ENCODE peak calls at places on chromosomes 11 and 22, in eight cellular contexts. J, D, B, O, E, U, S and Z are unnamed samples.

GRCh38 chr11:132576706-132577105 is 955.6 kb downstream of the OPCML start:
- DNase-seq in J (no peak), D (peak; percentile 90), B (no peak), O (no peak), E (no peak), U (no peak), S (no peak), Z (no peak)

GRCh38 chr11:30725645-30726195 is 139.6 kb upstream of the MPPED2 start:
- DNase-seq in J (no peak), D (no peak), B (no peak), O (no peak), E (no peak), U (no peak), S (no peak), Z (no peak)

GRCh38 chr11:125338886-125339811 is 156.9 kb downstream of the FEZ1 start:
- DNase-seq in J (no peak), D (no peak), B (no peak), O (no peak), E (no peak), U (no peak), S (no peak), Z (peak; percentile 53)

GRCh38 chr11:74084796-74085541 is 76.1 kb upstream of the UCP3 start:
- DNase-seq in J (no peak), D (no peak), B (no peak), O (no peak), E (no peak), U (no peak), S (no peak), Z (no peak)

GRCh38 chr22:24104307-24105017 is 76.8 kb upstream of the SUSD2 start:
- DNase-seq in J (peak; percentile 50), D (no peak), B (no peak), O (no peak), E (no peak), U (no peak), S (no peak), Z (peak; percentile 40)

GRCh38 chr11:76188873-76189272 is 17.4 kb downstream of the WNT11 start:
- DNase-seq in J (no peak), D (no peak), B (no peak), O (no peak), E (no peak), U (no peak), S (no peak), Z (no peak)

GRCh38 chr11:63829823-63830489 is 9.0 kb upstream of the MARK2 start:
- DNase-seq in J (peak; percentile 44), D (no peak), B (no peak), O (no peak), E (peak; percentile 60), U (no peak), S (no peak), Z (no peak)

GRCh38 chr11:95991101-95991500 is 67.2 kb upstream of the MTMR2 start:
- DNase-seq in J (no peak), D (no peak), B (no peak), O (no peak), E (no peak), U (no peak), S (no peak), Z (no peak)

GRCh38 chr11:34327804-34328631 is 29.8 kb downstream of the ABTB2 start:
- DNase-seq in J (no peak), D (no peak), B (no peak), O (no peak), E (no peak), U (no peak), S (no peak), Z (no peak)

GRCh38 chr11:118488480-118489109 is 38.7 kb upstream of the TTC36 start:
- DNase-seq in J (no peak), D (peak; percentile 9), B (peak; percentile 53), O (peak; percentile 73), E (peak; percentile 50), U (no peak), S (peak; percentile 49), Z (no peak)

GRCh38 chr11:29676993-29677392 is 339.8 kb downstream of the KCNA4 start:
- DNase-seq in J (no peak), D (no peak), B (no peak), O (no peak), E (no peak), U (no peak), S (no peak), Z (no peak)

GRCh38 chr22:34490911-34491310 is 570.6 kb upstream of the LARGE1 start:
- DNase-seq in J (no peak), D (no peak), B (no peak), O (no peak), E (no peak), U (no peak), S (no peak), Z (no peak)

GRCh38 chr22:22556578-22556977 is 2.5 kb downstream of the PRAME start:
- DNase-seq in J (no peak), D (no peak), B (no peak), O (no peak), E (no peak), U (no peak), S (no peak), Z (no peak)

GRCh38 chr22:24053481-24054226 is 42.5 kb downstream of the CABIN1 start:
- DNase-seq in J (no peak), D (no peak), B (no peak), O (no peak), E (no peak), U (no peak), S (no peak), Z (no peak)

GRCh38 chr11:41788177-41788576 is 328.7 kb upstream of the LRRC4C start:
- DNase-seq in J (peak; percentile 68), D (no peak), B (no peak), O (no peak), E (no peak), U (no peak), S (no peak), Z (no peak)

GRCh38 chr11:75582461-75582934 is 20.4 kb downstream of the SERPINH1 start:
- DNase-seq in J (no peak), D (no peak), B (no peak), O (no peak), E (no peak), U (no peak), S (no peak), Z (no peak)

GRCh38 chr11:132911186-132911585 is 621.1 kb downstream of the OPCML start:
- DNase-seq in J (no peak), D (no peak), B (no peak), O (no peak), E (no peak), U (no peak), S (no peak), Z (no peak)

GRCh38 chr11:108122166-108122628 is 830 bp downstream of the ACAT1 start:
- DNase-seq in J (no peak), D (no peak), B (no peak), O (no peak), E (no peak), U (no peak), S (no peak), Z (no peak)

GRCh38 chr11:95095858-95096587 is 6.4 kb downstream of the ENDOD1 start:
- DNase-seq in J (no peak), D (peak; percentile 41), B (no peak), O (no peak), E (no peak), U (no peak), S (no peak), Z (no peak)

GRCh38 chr11:69439127-69439526 is 42.3 kb upstream of the LINC01488 start:
- DNase-seq in J (peak; percentile 45), D (no peak), B (no peak), O (no peak), E (no peak), U (no peak), S (no peak), Z (no peak)

GRCh38 chr11:23359297-23359696 is 499.0 kb upstream of the CCDC179 start:
- DNase-seq in J (no peak), D (peak; percentile 45), B (no peak), O (no peak), E (no peak), U (no peak), S (no peak), Z (no peak)

GRCh38 chr11:1060410-1060809 is 14.3 kb upstream of the MUC2 start:
- DNase-seq in J (peak; percentile 54), D (no peak), B (no peak), O (no peak), E (no peak), U (no peak), S (no peak), Z (peak; percentile 45)

GRCh38 chr22:48895831-48896765 is 931.6 kb downstream of the BRD1 start:
- DNase-seq in J (no peak), D (no peak), B (no peak), O (no peak), E (no peak), U (no peak), S (no peak), Z (peak; percentile 35)

GRCh38 chr11:33690290-33691050 is 10.2 kb downstream of the C11orf91 start:
- DNase-seq in J (peak; percentile 87), D (peak; percentile 86), B (no peak), O (peak; percentile 61), E (no peak), U (peak; percentile 85), S (no peak), Z (no peak)

GRCh38 chr22:26041931-26042330 is 127.3 kb upstream of the SEZ6L start:
- DNase-seq in J (no peak), D (no peak), B (no peak), O (no peak), E (no peak), U (no peak), S (no peak), Z (no peak)

GRCh38 chr11:2943711-2944118 is 14.5 kb upstream of the PHLDA2 start:
- DNase-seq in J (peak; percentile 90), D (no peak), B (no peak), O (peak; percentile 69), E (no peak), U (no peak), S (no peak), Z (peak; percentile 81)

GRCh38 chr11:665062-665706 is 28.1 kb downstream of the DRD4 start:
- DNase-seq in J (no peak), D (no peak), B (no peak), O (no peak), E (no peak), U (no peak), S (no peak), Z (no peak)

GRCh38 chr11:113475160-113475761 is at the start of gene DRD2:
- DNase-seq in J (no peak), D (no peak), B (no peak), O (no peak), E (peak; percentile 7), U (no peak), S (no peak), Z (no peak)

GRCh38 chr11:109978895-109979294 is 114.3 kb upstream of the ZC3H12C start:
- DNase-seq in J (no peak), D (no peak), B (no peak), O (no peak), E (no peak), U (no peak), S (no peak), Z (no peak)

GRCh38 chr11:70400643-70401042 is 2.3 kb downstream of the CTTN start:
- DNase-seq in J (no peak), D (no peak), B (no peak), O (no peak), E (no peak), U (no peak), S (no peak), Z (no peak)

GRCh38 chr11:134050541-134051383 is 18.1 kb upstream of the JAM3 start:
- DNase-seq in J (peak; percentile 88), D (no peak), B (peak; percentile 55), O (no peak), E (peak; percentile 85), U (peak; percentile 22), S (peak; percentile 49), Z (peak; percentile 86)

GRCh38 chr11:60121259-60121658 is 32.8 kb downstream of the MS4A2 start:
- DNase-seq in J (no peak), D (no peak), B (no peak), O (no peak), E (no peak), U (no peak), S (no peak), Z (no peak)

GRCh38 chr11:23336961-23337360 is 476.7 kb upstream of the CCDC179 start:
- DNase-seq in J (no peak), D (no peak), B (no peak), O (no peak), E (no peak), U (no peak), S (no peak), Z (no peak)

GRCh38 chr11:28463826-28464225 is 355.6 kb downstream of the METTL15 start:
- DNase-seq in J (no peak), D (no peak), B (no peak), O (no peak), E (no peak), U (no peak), S (no peak), Z (no peak)